ENCODE peak calls at places on chromosome 1, in eight cellular contexts. N is heart left ventricle, C is uterus, J is A549, E is transverse colon, T is esophagus squamous epithelium, O is sigmoid colon, F is spleen. W is an unnamed sample. For H3K9me3, the result is how much of the 10 kb centered on the place peaks cover.

GRCh38 chr1:178534137-178534868 is 21.4 kb downstream of the TEX35 start:
- DNase-seq in N (no peak), C (no peak), J (no peak), E (no peak), T (no peak), O (peak), F (peak), W (no peak)

GRCh38 chr1:203464226-203464625 is 11.4 kb upstream of the PRELP start:
- DNase-seq in N (no peak), C (peak), J (no peak), E (no peak), T (no peak), O (no peak), F (no peak), W (no peak)

GRCh38 chr1:203686091-203686632 is 59.5 kb downstream of the ATP2B4 start:
- DNase-seq in N (no peak), C (no peak), J (no peak), E (no peak), T (no peak), O (no peak), F (no peak), W (no peak)

GRCh38 chr1:211520641-211521040 is 28.7 kb upstream of the RD3 start:
- DNase-seq in N (no peak), C (no peak), J (no peak), E (no peak), T (no peak), O (no peak), F (no peak), W (no peak)

GRCh38 chr1:228336308-228337030 is 70.2 kb downstream of the TRIM11 start:
- DNase-seq in N (peak), C (peak), J (no peak), E (peak), T (no peak), O (peak), F (peak), W (peak)

GRCh38 chr1:212518188-212518951 is 85.7 kb downstream of the NENF start:
- DNase-seq in N (peak), C (peak), J (peak), E (peak), T (no peak), O (no peak), F (no peak), W (peak)

GRCh38 chr1:80678438-80678837 is 1122.3 kb upstream of the ADGRL2 start:
- DNase-seq in N (no peak), C (no peak), J (no peak), E (no peak), T (no peak), O (no peak), F (no peak), W (no peak)

GRCh38 chr1:115062542-115063004 is 26.7 kb downstream of the TSPAN2 start:
- DNase-seq in N (peak), C (peak), J (no peak), E (peak), T (peak), O (no peak), F (peak), W (no peak)

GRCh38 chr1:66172272-66172671 is 361.7 kb upstream of the SGIP1 start:
- DNase-seq in N (no peak), C (no peak), J (no peak), E (no peak), T (no peak), O (no peak), F (no peak), W (no peak)

GRCh38 chr1:159737238-159737637 is 22.8 kb upstream of the CRP start:
- DNase-seq in N (no peak), C (no peak), J (no peak), E (no peak), T (no peak), O (no peak), F (no peak), W (no peak)

GRCh38 chr1:175914115-175914514 is 170.7 kb upstream of the TNR start:
- DNase-seq in N (no peak), C (no peak), J (no peak), E (no peak), T (no peak), O (no peak), F (no peak), W (no peak)

GRCh38 chr1:110164951-110165350 is 14.7 kb downstream of the SLC6A17 start:
- DNase-seq in N (no peak), C (no peak), J (no peak), E (no peak), T (no peak), O (no peak), F (no peak), W (no peak)

GRCh38 chr1:186775881-186776560 is 52.7 kb upstream of the PLA2G4A start:
- DNase-seq in N (no peak), C (no peak), J (no peak), E (no peak), T (no peak), O (no peak), F (no peak), W (no peak)

GRCh38 chr1:171141336-171142051 is 43.6 kb upstream of the FMO2 start:
- DNase-seq in N (peak), C (peak), J (no peak), E (peak), T (no peak), O (peak), F (no peak), W (peak)

GRCh38 chr1:216210081-216210480 is 213.2 kb downstream of the USH2A start:
- DNase-seq in N (no peak), C (no peak), J (no peak), E (no peak), T (no peak), O (no peak), F (no peak), W (no peak)

GRCh38 chr1:38680801-38681510 is 178.6 kb downstream of the RRAGC start:
- DNase-seq in N (no peak), C (no peak), J (no peak), E (no peak), T (no peak), O (no peak), F (no peak), W (no peak)

GRCh38 chr1:26739251-26739914 is 43.6 kb downstream of the ARID1A start:
- DNase-seq in N (no peak), C (no peak), J (no peak), E (no peak), T (no peak), O (no peak), F (no peak), W (no peak)

GRCh38 chr1:232627645-232628334 is 2.1 kb downstream of the SIPA1L2 start:
- DNase-seq in N (no peak), C (no peak), J (peak), E (no peak), T (no peak), O (no peak), F (no peak), W (no peak)

GRCh38 chr1:200409203-200409760 is 554 bp downstream of the ZNF281 start:
- DNase-seq in N (no peak), C (peak), J (no peak), E (peak), T (no peak), O (peak), F (peak), W (peak)

GRCh38 chr1:234244482-234244881 is 128.8 kb upstream of the COA6 start:
- DNase-seq in N (no peak), C (no peak), J (no peak), E (no peak), T (no peak), O (no peak), F (no peak), W (no peak)

GRCh38 chr1:46295306-46295705 is 8.1 kb downstream of the LRRC41 start:
- DNase-seq in N (no peak), C (no peak), J (no peak), E (no peak), T (no peak), O (no peak), F (no peak), W (no peak)

GRCh38 chr1:119537979-119538378 is 31.0 kb downstream of the HSD3B1 start:
- DNase-seq in N (no peak), C (no peak), J (no peak), E (no peak), T (no peak), O (no peak), F (no peak), W (no peak)

GRCh38 chr1:236880209-236880608 is 85.1 kb downstream of the MTR start:
- DNase-seq in N (peak), C (no peak), J (no peak), E (no peak), T (no peak), O (no peak), F (no peak), W (no peak)

GRCh38 chr1:177567393-177567792 is 396.6 kb downstream of the BRINP2 start:
- DNase-seq in N (no peak), C (no peak), J (peak), E (no peak), T (no peak), O (no peak), F (no peak), W (no peak)

GRCh38 chr1:26278303-26278702 is 1.6 kb upstream of the SH3BGRL3 start:
- DNase-seq in N (no peak), C (no peak), J (no peak), E (peak), T (no peak), O (no peak), F (no peak), W (no peak)

GRCh38 chr1:203078478-203078877 is 7.3 kb downstream of the MYOG start:
- DNase-seq in N (no peak), C (no peak), J (no peak), E (no peak), T (no peak), O (no peak), F (no peak), W (no peak)

GRCh38 chr1:201500670-201501120 is 6.2 kb downstream of the CSRP1 start:
- DNase-seq in N (no peak), C (peak), J (no peak), E (no peak), T (no peak), O (peak), F (no peak), W (no peak)

GRCh38 chr1:240295811-240296210 is 204.1 kb downstream of the FMN2 start:
- DNase-seq in N (no peak), C (no peak), J (no peak), E (no peak), T (no peak), O (no peak), F (no peak), W (no peak)

GRCh38 chr1:240293706-240294105 is 202.0 kb downstream of the FMN2 start:
- DNase-seq in N (no peak), C (no peak), J (no peak), E (no peak), T (no peak), O (no peak), F (no peak), W (no peak)

DNA sequence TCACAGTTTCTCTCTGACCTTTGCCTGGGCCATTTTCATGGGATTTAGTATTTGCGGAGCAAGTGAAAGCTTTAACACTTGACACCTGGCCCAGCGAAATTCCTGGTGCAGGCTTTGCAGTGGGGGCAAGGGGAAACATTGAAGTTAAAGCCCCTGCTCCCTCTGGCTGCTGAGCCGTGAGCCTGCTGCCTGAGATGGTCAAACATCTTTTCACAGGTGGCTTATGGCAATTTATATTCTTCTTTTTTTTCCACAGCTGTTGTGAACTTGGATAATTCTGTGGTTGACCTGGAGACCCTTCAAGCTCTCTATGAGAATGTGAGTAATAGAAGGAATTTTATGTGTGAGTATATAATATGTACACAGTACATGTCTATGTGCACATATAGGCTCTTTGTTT is 202.9 kb downstream of the FMN2 start:
- DNase-seq in N (no peak), C (no peak), J (no peak), E (no peak), T (no peak), O (no peak), F (no peak), W (no peak)
- TF ChIP-seq CTCF in N (no peak), C (no peak), J (no peak), E (no peak), T (no peak), O (no peak), F (no peak), W (no peak)

GRCh38 chr1:53462769-53463501 is 3.7 kb downstream of the DMRTB1 start:
- DNase-seq in N (no peak), C (no peak), J (no peak), E (no peak), T (no peak), O (no peak), F (peak), W (no peak)
- TF ChIP-seq POLR2A in N (no peak), C (no peak), J (no peak), E (no peak), T (no peak), O (no peak), F (no peak), W (no peak)

GRCh38 chr1:190126728-190127127 is 350.9 kb downstream of the BRINP3 start:
- DNase-seq in N (no peak), C (no peak), J (no peak), E (no peak), T (no peak), O (no peak), F (no peak), W (no peak)

GRCh38 chr1:190124068-190124467 is 353.6 kb downstream of the BRINP3 start:
- DNase-seq in N (no peak), C (no peak), J (no peak), E (no peak), T (no peak), O (no peak), F (no peak), W (no peak)

GRCh38 chr1:190129367-190129766 is 348.3 kb downstream of the BRINP3 start:
- DNase-seq in N (no peak), C (no peak), J (no peak), E (no peak), T (no peak), O (no peak), F (no peak), W (no peak)
- H3K9me3 ChIP-seq in N (under half), C (under half), J (under half), E (under half), T (under half), O (under half), F (under half), W (under half)

DNA sequence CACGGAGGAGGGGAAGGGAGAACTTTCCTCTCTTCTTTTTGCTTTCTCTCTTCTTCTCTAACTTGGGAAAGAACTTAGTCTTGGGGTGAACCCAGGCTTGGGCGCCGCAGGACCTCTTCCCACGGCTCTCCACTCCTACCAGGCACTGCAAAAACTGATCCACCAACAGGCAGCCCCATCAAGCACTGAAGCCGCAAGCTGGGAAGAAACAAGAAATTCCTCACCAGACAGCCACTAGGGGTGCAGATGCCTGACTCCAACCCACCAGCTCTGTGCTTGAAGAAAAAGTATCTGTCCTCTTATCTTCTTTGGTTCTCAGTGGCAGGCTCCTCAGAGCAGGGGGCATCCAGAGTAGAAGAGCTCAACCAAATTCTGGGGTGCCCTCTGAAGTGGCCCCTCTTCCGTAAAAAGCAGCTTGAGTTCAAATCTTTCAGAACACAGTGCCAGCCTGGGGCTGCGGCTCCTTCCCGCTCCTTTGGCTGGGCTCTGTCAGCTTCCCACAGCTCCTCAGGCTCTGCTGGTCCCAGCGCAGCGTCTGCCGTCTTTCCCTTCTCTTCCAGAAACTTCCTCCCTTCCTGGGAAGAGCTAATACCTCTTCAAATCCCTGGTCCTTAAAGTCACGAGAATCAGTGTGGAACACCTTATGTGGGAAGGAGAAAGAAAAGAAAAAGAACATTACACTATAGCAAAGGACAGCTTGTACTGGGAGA is 2.4 kb downstream of the SLC41A1 start:
- DNase-seq in N (no peak), C (no peak), J (peak), E (no peak), T (no peak), O (no peak), F (no peak), W (no peak)
- TF ChIP-seq CTCF in N (no peak), C (no peak), J (peak), E (no peak), T (no peak), O (no peak), F (no peak), W (peak)

DNA sequence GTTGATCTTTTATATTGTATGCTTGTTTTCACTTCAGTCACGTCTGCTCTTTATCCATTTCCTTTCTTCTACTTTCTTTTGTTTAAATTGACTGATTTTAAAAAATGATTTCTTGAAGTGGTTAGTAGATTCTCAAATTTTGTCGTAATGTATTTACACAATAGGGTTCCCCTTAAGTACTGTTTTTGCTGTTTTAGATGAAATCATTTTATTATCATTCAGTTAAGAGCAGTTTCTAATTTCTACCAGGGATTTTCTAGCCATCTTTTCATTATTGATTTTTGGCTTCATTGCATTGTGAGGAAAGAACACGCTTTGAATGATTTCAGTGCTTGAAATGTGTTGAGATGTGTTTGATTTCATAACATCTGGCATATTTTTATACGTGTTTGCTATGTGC is 27.0 kb downstream of the ST6GALNAC3 start:
- DNase-seq in N (no peak), C (no peak), J (no peak), E (no peak), T (no peak), O (no peak), F (no peak), W (no peak)
- TF ChIP-seq POLR2A in N (no peak), C (no peak), J (no peak), E (no peak), T (no peak), O (no peak), F (no peak), W (no peak)